ENCODE peak calls at places on chromosome 9, in five cellular contexts. One of them, this sample, is unnamed.
A peak's percentile ranks its signal among the peaks of the same experiment; 100 is the strongest.

GRCh38 chr9:118209343-118209742 is 505.1 kb downstream of the TLR4 start:
- DNase-seq in HFFc6: no peak
- DNase-seq in GM23338: no peak
- DNase-seq in Kasumi-1: no peak
- DNase-seq in activated CD4-positive, alpha-beta memory T cell treated with anti-CD3 and anti-CD28 coated beads for 36 hours: no peak
- DNase-seq in this sample: no peak

GRCh38 chr9:2859776-2860379 is 16.0 kb upstream of the PUM3 start:
- DNase-seq in GM23338: peak; percentile 89
- DNase-seq in activated CD4-positive, alpha-beta memory T cell treated with anti-CD3 and anti-CD28 coated beads for 36 hours: peak; percentile 66
- DNase-seq in Kasumi-1: peak; percentile 51
- DNase-seq in HFFc6: peak; percentile 48
- DNase-seq in this sample: peak; percentile 56

GRCh38 chr9:136404801-136405136 is 4.8 kb upstream of the SNAPC4 start:
- DNase-seq in HFFc6: no peak
- DNase-seq in activated CD4-positive, alpha-beta memory T cell treated with anti-CD3 and anti-CD28 coated beads for 36 hours: no peak
- DNase-seq in GM23338: no peak
- DNase-seq in Kasumi-1: no peak
- DNase-seq in this sample: no peak

GRCh38 chr9:134644715-134645606 is 3.4 kb downstream of the COL5A1 start:
- DNase-seq in Kasumi-1: no peak
- DNase-seq in HFFc6: peak; percentile 99
- DNase-seq in activated CD4-positive, alpha-beta memory T cell treated with anti-CD3 and anti-CD28 coated beads for 36 hours: no peak
- DNase-seq in GM23338: no peak
- DNase-seq in this sample: peak; percentile 94

GRCh38 chr9:83236029-83236696 is 173.2 kb upstream of the RASEF start:
- DNase-seq in Kasumi-1: no peak
- DNase-seq in GM23338: no peak
- DNase-seq in activated CD4-positive, alpha-beta memory T cell treated with anti-CD3 and anti-CD28 coated beads for 36 hours: no peak
- DNase-seq in HFFc6: no peak
- DNase-seq in this sample: no peak

GRCh38 chr9:133111461-133112360 is 9.3 kb downstream of the RALGDS start:
- DNase-seq in GM23338: no peak
- DNase-seq in Kasumi-1: no peak
- DNase-seq in activated CD4-positive, alpha-beta memory T cell treated with anti-CD3 and anti-CD28 coated beads for 36 hours: no peak
- DNase-seq in HFFc6: no peak
- DNase-seq in this sample: no peak

GRCh38 chr9:28899267-28899666 is 1326.0 kb upstream of the C9orf72 start:
- DNase-seq in Kasumi-1: no peak
- DNase-seq in GM23338: no peak
- DNase-seq in HFFc6: no peak
- DNase-seq in activated CD4-positive, alpha-beta memory T cell treated with anti-CD3 and anti-CD28 coated beads for 36 hours: no peak
- DNase-seq in this sample: no peak

GRCh38 chr9:106296426-106296825 is 566.5 kb upstream of the ZNF462 start:
- DNase-seq in activated CD4-positive, alpha-beta memory T cell treated with anti-CD3 and anti-CD28 coated beads for 36 hours: no peak
- DNase-seq in Kasumi-1: no peak
- DNase-seq in HFFc6: no peak
- DNase-seq in GM23338: no peak
- DNase-seq in this sample: no peak

GRCh38 chr9:106675780-106676179 is 187.2 kb upstream of the ZNF462 start:
- DNase-seq in activated CD4-positive, alpha-beta memory T cell treated with anti-CD3 and anti-CD28 coated beads for 36 hours: no peak
- DNase-seq in GM23338: no peak
- DNase-seq in Kasumi-1: no peak
- DNase-seq in HFFc6: no peak
- DNase-seq in this sample: no peak

GRCh38 chr9:89482950-89483349 is 15.0 kb downstream of the SEMA4D start:
- DNase-seq in HFFc6: no peak
- DNase-seq in activated CD4-positive, alpha-beta memory T cell treated with anti-CD3 and anti-CD28 coated beads for 36 hours: peak; percentile 9
- DNase-seq in GM23338: no peak
- DNase-seq in Kasumi-1: no peak
- DNase-seq in this sample: no peak

GRCh38 chr9:87581513-87581912 is 83.8 kb downstream of the DAPK1 start:
- DNase-seq in Kasumi-1: no peak
- DNase-seq in activated CD4-positive, alpha-beta memory T cell treated with anti-CD3 and anti-CD28 coated beads for 36 hours: no peak
- DNase-seq in HFFc6: no peak
- DNase-seq in GM23338: no peak
- DNase-seq in this sample: no peak

GRCh38 chr9:137168575-137168906 is 1.3 kb downstream of the LRRC26 start:
- DNase-seq in Kasumi-1: no peak
- DNase-seq in activated CD4-positive, alpha-beta memory T cell treated with anti-CD3 and anti-CD28 coated beads for 36 hours: no peak
- DNase-seq in HFFc6: no peak
- DNase-seq in GM23338: peak; percentile 23
- DNase-seq in this sample: no peak

GRCh38 chr9:38687389-38687842 is 32.5 kb downstream of the FAM240B start:
- DNase-seq in HFFc6: no peak
- DNase-seq in GM23338: peak; percentile 46
- DNase-seq in Kasumi-1: no peak
- DNase-seq in activated CD4-positive, alpha-beta memory T cell treated with anti-CD3 and anti-CD28 coated beads for 36 hours: peak; percentile 58
- DNase-seq in this sample: no peak

GRCh38 chr9:115649991-115650472 is 503.6 kb upstream of the PAPPA start:
- DNase-seq in Kasumi-1: no peak
- DNase-seq in HFFc6: peak; percentile 86
- DNase-seq in GM23338: no peak
- DNase-seq in activated CD4-positive, alpha-beta memory T cell treated with anti-CD3 and anti-CD28 coated beads for 36 hours: no peak
- DNase-seq in this sample: peak; percentile 52

GRCh38 chr9:109922617-109923260 is 142.7 kb downstream of the PALM2AKAP2 start:
- DNase-seq in activated CD4-positive, alpha-beta memory T cell treated with anti-CD3 and anti-CD28 coated beads for 36 hours: no peak
- DNase-seq in HFFc6: no peak
- DNase-seq in Kasumi-1: no peak
- DNase-seq in GM23338: no peak
- DNase-seq in this sample: no peak

GRCh38 chr9:14158911-14159310 is 155.0 kb downstream of the NFIB start:
- DNase-seq in HFFc6: no peak
- DNase-seq in activated CD4-positive, alpha-beta memory T cell treated with anti-CD3 and anti-CD28 coated beads for 36 hours: no peak
- DNase-seq in GM23338: no peak
- DNase-seq in Kasumi-1: no peak
- DNase-seq in this sample: peak; percentile 9

GRCh38 chr9:10661376-10661775 is 48.6 kb upstream of the PTPRD start:
- DNase-seq in Kasumi-1: no peak
- DNase-seq in GM23338: no peak
- DNase-seq in HFFc6: no peak
- DNase-seq in activated CD4-positive, alpha-beta memory T cell treated with anti-CD3 and anti-CD28 coated beads for 36 hours: no peak
- DNase-seq in this sample: no peak

GRCh38 chr9:128056887-128057723 is 10.0 kb downstream of the NAIF1 start:
- DNase-seq in Kasumi-1: no peak
- DNase-seq in HFFc6: no peak
- DNase-seq in GM23338: peak; percentile 45
- DNase-seq in activated CD4-positive, alpha-beta memory T cell treated with anti-CD3 and anti-CD28 coated beads for 36 hours: no peak
- DNase-seq in this sample: no peak

GRCh38 chr9:129608561-129609481 is 12.1 kb downstream of the C9orf50 start:
- DNase-seq in Kasumi-1: no peak
- DNase-seq in GM23338: no peak
- DNase-seq in HFFc6: no peak
- DNase-seq in activated CD4-positive, alpha-beta memory T cell treated with anti-CD3 and anti-CD28 coated beads for 36 hours: no peak
- DNase-seq in this sample: no peak

GRCh38 chr9:14343948-14344547 is 30.1 kb upstream of the NFIB start:
- DNase-seq in Kasumi-1: no peak
- DNase-seq in GM23338: peak; percentile 65
- DNase-seq in activated CD4-positive, alpha-beta memory T cell treated with anti-CD3 and anti-CD28 coated beads for 36 hours: no peak
- DNase-seq in HFFc6: no peak
- DNase-seq in this sample: no peak

GRCh38 chr9:6944093-6944551 is 186.3 kb downstream of the KDM4C start:
- DNase-seq in GM23338: no peak
- DNase-seq in HFFc6: peak; percentile 71
- DNase-seq in Kasumi-1: no peak
- DNase-seq in activated CD4-positive, alpha-beta memory T cell treated with anti-CD3 and anti-CD28 coated beads for 36 hours: no peak
- DNase-seq in this sample: peak; percentile 53

GRCh38 chr9:130835441-130836298 is 616 bp downstream of the ABL1 start:
- DNase-seq in Kasumi-1: peak; percentile 38
- DNase-seq in GM23338: peak; percentile 83
- DNase-seq in activated CD4-positive, alpha-beta memory T cell treated with anti-CD3 and anti-CD28 coated beads for 36 hours: peak; percentile 50
- DNase-seq in HFFc6: no peak
- DNase-seq in this sample: peak; percentile 52

GRCh38 chr9:114339130-114339908 is 9.7 kb downstream of the ORM2 start:
- DNase-seq in GM23338: peak; percentile 79
- DNase-seq in Kasumi-1: peak; percentile 60
- DNase-seq in activated CD4-positive, alpha-beta memory T cell treated with anti-CD3 and anti-CD28 coated beads for 36 hours: peak; percentile 71
- DNase-seq in HFFc6: peak; percentile 43
- DNase-seq in this sample: peak; percentile 91

GRCh38 chr9:114400219-114400618 is 12.4 kb upstream of the AKNA start:
- DNase-seq in GM23338: no peak
- DNase-seq in HFFc6: peak; percentile 23
- DNase-seq in activated CD4-positive, alpha-beta memory T cell treated with anti-CD3 and anti-CD28 coated beads for 36 hours: no peak
- DNase-seq in Kasumi-1: no peak
- DNase-seq in this sample: no peak

GRCh38 chr9:6646028-6646636 is 603 bp upstream of the GLDC start:
- DNase-seq in GM23338: no peak
- DNase-seq in HFFc6: no peak
- DNase-seq in Kasumi-1: no peak
- DNase-seq in activated CD4-positive, alpha-beta memory T cell treated with anti-CD3 and anti-CD28 coated beads for 36 hours: peak; percentile 64
- DNase-seq in this sample: no peak

GRCh38 chr9:111916234-111916645 is 19.6 kb downstream of the UGCG start:
- DNase-seq in activated CD4-positive, alpha-beta memory T cell treated with anti-CD3 and anti-CD28 coated beads for 36 hours: peak; percentile 53
- DNase-seq in GM23338: no peak
- DNase-seq in HFFc6: no peak
- DNase-seq in Kasumi-1: no peak
- DNase-seq in this sample: no peak

GRCh38 chr9:124005372-124005771 is 6.2 kb upstream of the LHX2 start:
- DNase-seq in Kasumi-1: no peak
- DNase-seq in GM23338: peak; percentile 93
- DNase-seq in activated CD4-positive, alpha-beta memory T cell treated with anti-CD3 and anti-CD28 coated beads for 36 hours: no peak
- DNase-seq in HFFc6: no peak
- DNase-seq in this sample: no peak

GRCh38 chr9:124855566-124855943 is 2.3 kb downstream of the WDR38 start:
- DNase-seq in activated CD4-positive, alpha-beta memory T cell treated with anti-CD3 and anti-CD28 coated beads for 36 hours: no peak
- DNase-seq in Kasumi-1: no peak
- DNase-seq in GM23338: no peak
- DNase-seq in HFFc6: no peak
- DNase-seq in this sample: no peak

GRCh38 chr9:107638922-107639321 is 149.4 kb upstream of the KLF4 start:
- DNase-seq in activated CD4-positive, alpha-beta memory T cell treated with anti-CD3 and anti-CD28 coated beads for 36 hours: no peak
- DNase-seq in Kasumi-1: peak; percentile 64
- DNase-seq in HFFc6: peak; percentile 2
- DNase-seq in GM23338: no peak
- DNase-seq in this sample: peak; percentile 69

GRCh38 chr9:89786650-89787049 is 181.8 kb downstream of the GADD45G start:
- DNase-seq in GM23338: no peak
- DNase-seq in HFFc6: no peak
- DNase-seq in Kasumi-1: peak; percentile 16
- DNase-seq in activated CD4-positive, alpha-beta memory T cell treated with anti-CD3 and anti-CD28 coated beads for 36 hours: no peak
- DNase-seq in this sample: no peak

GRCh38 chr9:74092491-74092834 is 404.7 kb upstream of the RORB start:
- DNase-seq in Kasumi-1: no peak
- DNase-seq in activated CD4-positive, alpha-beta memory T cell treated with anti-CD3 and anti-CD28 coated beads for 36 hours: no peak
- DNase-seq in HFFc6: no peak
- DNase-seq in GM23338: no peak
- DNase-seq in this sample: no peak

GRCh38 chr9:126587187-126588185 is 26.2 kb upstream of the LMX1B start:
- DNase-seq in activated CD4-positive, alpha-beta memory T cell treated with anti-CD3 and anti-CD28 coated beads for 36 hours: no peak
- DNase-seq in GM23338: peak; percentile 24
- DNase-seq in HFFc6: no peak
- DNase-seq in Kasumi-1: no peak
- DNase-seq in this sample: no peak

GRCh38 chr9:130938652-130939404 is at the start of gene FIBCD1:
- DNase-seq in GM23338: peak; percentile 80
- DNase-seq in HFFc6: no peak
- DNase-seq in activated CD4-positive, alpha-beta memory T cell treated with anti-CD3 and anti-CD28 coated beads for 36 hours: peak; percentile 24
- DNase-seq in Kasumi-1: peak; percentile 30
- DNase-seq in this sample: peak; percentile 81

GRCh38 chr9:80204054-80204453 is 632.3 kb downstream of the TLE4 start:
- DNase-seq in GM23338: no peak
- DNase-seq in Kasumi-1: no peak
- DNase-seq in activated CD4-positive, alpha-beta memory T cell treated with anti-CD3 and anti-CD28 coated beads for 36 hours: no peak
- DNase-seq in HFFc6: no peak
- DNase-seq in this sample: peak; percentile 8

GRCh38 chr9:114364528-114365041 is 23.2 kb downstream of the AKNA start:
- DNase-seq in Kasumi-1: no peak
- DNase-seq in activated CD4-positive, alpha-beta memory T cell treated with anti-CD3 and anti-CD28 coated beads for 36 hours: no peak
- DNase-seq in GM23338: no peak
- DNase-seq in HFFc6: peak; percentile 19
- DNase-seq in this sample: no peak

GRCh38 chr9:128275198-128276007 is at the start of gene GOLGA2:
- DNase-seq in HFFc6: no peak
- DNase-seq in GM23338: peak; percentile 73
- DNase-seq in Kasumi-1: peak; percentile 70
- DNase-seq in activated CD4-positive, alpha-beta memory T cell treated with anti-CD3 and anti-CD28 coated beads for 36 hours: no peak
- DNase-seq in this sample: peak; percentile 79

This sample was measured in AG08396.